ENCODE peak calls at places on chromosomes 12 and 14, in five cellular contexts. One of them, this sample, is unnamed.

GRCh38 chr14:74670726-74671125 is 42.2 kb downstream of the AREL1 start:
- DNase-seq in CD4-positive, alpha-beta T cell: no peak
- DNase-seq in progenitor cell of endocrine pancreas: no peak
- DNase-seq in lower leg skin: no peak
- DNase-seq in cardiac muscle cell: peak
- DNase-seq in this sample: no peak

GRCh38 chr14:85172290-85172689 is 357.7 kb upstream of the FLRT2 start:
- DNase-seq in CD4-positive, alpha-beta T cell: no peak
- DNase-seq in cardiac muscle cell: no peak
- DNase-seq in lower leg skin: no peak
- DNase-seq in progenitor cell of endocrine pancreas: no peak
- DNase-seq in this sample: no peak

GRCh38 chr12:23887055-23887835 is 62.2 kb downstream of the SOX5 start:
- DNase-seq in CD4-positive, alpha-beta T cell: no peak
- DNase-seq in cardiac muscle cell: peak
- DNase-seq in progenitor cell of endocrine pancreas: no peak
- DNase-seq in lower leg skin: no peak
- DNase-seq in this sample: no peak

GRCh38 chr14:92549853-92550244 is 36.3 kb downstream of the RIN3 start:
- DNase-seq in cardiac muscle cell: peak
- DNase-seq in CD4-positive, alpha-beta T cell: no peak
- DNase-seq in progenitor cell of endocrine pancreas: no peak
- DNase-seq in lower leg skin: peak
- DNase-seq in this sample: no peak

GRCh38 chr12:31280183-31280582 is 45.8 kb downstream of the SINHCAF start:
- DNase-seq in progenitor cell of endocrine pancreas: no peak
- DNase-seq in lower leg skin: no peak
- DNase-seq in cardiac muscle cell: no peak
- DNase-seq in CD4-positive, alpha-beta T cell: no peak
- DNase-seq in this sample: no peak

GRCh38 chr12:4037747-4038312 is 164.6 kb upstream of the PARP11 start:
- DNase-seq in progenitor cell of endocrine pancreas: no peak
- DNase-seq in CD4-positive, alpha-beta T cell: no peak
- DNase-seq in cardiac muscle cell: peak
- DNase-seq in lower leg skin: no peak
- DNase-seq in this sample: no peak

GRCh38 chr12:127284870-127285431 is 982.0 kb upstream of the TMEM132C start:
- DNase-seq in progenitor cell of endocrine pancreas: no peak
- DNase-seq in lower leg skin: peak
- DNase-seq in CD4-positive, alpha-beta T cell: no peak
- DNase-seq in cardiac muscle cell: peak
- DNase-seq in this sample: no peak

GRCh38 chr14:36773136-36773540 is 111.5 kb downstream of the PAX9 start:
- DNase-seq in lower leg skin: no peak
- DNase-seq in CD4-positive, alpha-beta T cell: no peak
- DNase-seq in cardiac muscle cell: no peak
- DNase-seq in progenitor cell of endocrine pancreas: no peak
- DNase-seq in this sample: no peak

GRCh38 chr14:64725879-64726584 is 21.8 kb downstream of the PLEKHG3 start:
- DNase-seq in lower leg skin: peak
- DNase-seq in progenitor cell of endocrine pancreas: no peak
- DNase-seq in CD4-positive, alpha-beta T cell: no peak
- DNase-seq in cardiac muscle cell: no peak
- DNase-seq in this sample: no peak
- TF ChIP-seq CTCF in lower leg skin: no peak
- TF ChIP-seq CTCF in progenitor cell of endocrine pancreas: no peak
- TF ChIP-seq CTCF in CD4-positive, alpha-beta T cell: no peak
- TF ChIP-seq CTCF in cardiac muscle cell: no peak
- TF ChIP-seq CTCF in this sample: no peak

GRCh38 chr14:68677901-68678300 is 115.0 kb downstream of the ZFP36L1 start:
- DNase-seq in lower leg skin: no peak
- DNase-seq in cardiac muscle cell: no peak
- DNase-seq in progenitor cell of endocrine pancreas: no peak
- DNase-seq in CD4-positive, alpha-beta T cell: no peak
- DNase-seq in this sample: no peak

GRCh38 chr14:68677476-68677875 is 115.4 kb downstream of the ZFP36L1 start:
- DNase-seq in progenitor cell of endocrine pancreas: no peak
- DNase-seq in cardiac muscle cell: no peak
- DNase-seq in lower leg skin: no peak
- DNase-seq in CD4-positive, alpha-beta T cell: no peak
- DNase-seq in this sample: no peak

GRCh38 chr14:68674538-68675232 is 118.2 kb downstream of the ZFP36L1 start:
- DNase-seq in cardiac muscle cell: no peak
- DNase-seq in progenitor cell of endocrine pancreas: no peak
- DNase-seq in CD4-positive, alpha-beta T cell: no peak
- DNase-seq in lower leg skin: no peak
- DNase-seq in this sample: no peak

GRCh38 chr14:68675233-68675577 is 117.7 kb downstream of the ZFP36L1 start:
- DNase-seq in lower leg skin: no peak
- DNase-seq in CD4-positive, alpha-beta T cell: no peak
- DNase-seq in cardiac muscle cell: no peak
- DNase-seq in progenitor cell of endocrine pancreas: no peak
- DNase-seq in this sample: no peak

DNA sequence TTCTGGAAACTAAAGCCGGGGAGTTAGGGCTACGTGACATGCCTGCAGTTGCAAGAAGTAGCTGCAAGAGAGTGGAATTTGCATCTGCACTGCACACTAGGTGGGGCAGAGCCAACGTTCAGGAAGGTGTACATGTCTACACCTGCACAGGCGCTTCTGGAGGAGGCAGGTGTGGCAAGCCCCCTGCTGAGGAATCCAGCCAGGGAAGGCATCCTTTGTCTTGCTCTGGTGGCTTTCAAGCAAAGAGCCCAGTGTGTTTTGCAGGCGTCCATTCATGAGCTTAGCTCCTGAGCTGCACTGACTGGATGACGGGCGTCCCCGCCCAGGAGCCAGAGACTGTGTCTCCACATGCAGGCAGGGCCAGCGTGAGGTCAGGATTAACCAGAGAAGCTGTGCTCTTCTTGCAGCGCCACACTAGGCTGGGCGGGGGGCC is 116.3 kb downstream of the ZFP36L1 start:
- DNase-seq in progenitor cell of endocrine pancreas: no peak
- DNase-seq in CD4-positive, alpha-beta T cell: no peak
- DNase-seq in lower leg skin: no peak
- DNase-seq in cardiac muscle cell: no peak
- DNase-seq in this sample: no peak
- TF ChIP-seq CTCF in progenitor cell of endocrine pancreas: no peak
- TF ChIP-seq CTCF in CD4-positive, alpha-beta T cell: no peak
- TF ChIP-seq CTCF in lower leg skin: no peak
- TF ChIP-seq CTCF in cardiac muscle cell: no peak
- TF ChIP-seq CTCF in this sample: no peak

GRCh38 chr12:152440-152839 is 61.5 kb downstream of the SLC6A12 start:
- DNase-seq in cardiac muscle cell: peak
- DNase-seq in CD4-positive, alpha-beta T cell: no peak
- DNase-seq in lower leg skin: no peak
- DNase-seq in progenitor cell of endocrine pancreas: no peak
- DNase-seq in this sample: no peak

GRCh38 chr12:154058-154457 is 59.9 kb downstream of the SLC6A12 start:
- DNase-seq in CD4-positive, alpha-beta T cell: no peak
- DNase-seq in progenitor cell of endocrine pancreas: no peak
- DNase-seq in lower leg skin: no peak
- DNase-seq in cardiac muscle cell: no peak
- DNase-seq in this sample: no peak

GRCh38 chr12:151579-151978 is 62.4 kb downstream of the SLC6A12 start:
- DNase-seq in lower leg skin: no peak
- DNase-seq in cardiac muscle cell: no peak
- DNase-seq in progenitor cell of endocrine pancreas: no peak
- DNase-seq in CD4-positive, alpha-beta T cell: no peak
- DNase-seq in this sample: no peak

GRCh38 chr12:155006-155405 is 59.0 kb downstream of the SLC6A12 start:
- DNase-seq in lower leg skin: no peak
- DNase-seq in progenitor cell of endocrine pancreas: no peak
- DNase-seq in CD4-positive, alpha-beta T cell: no peak
- DNase-seq in cardiac muscle cell: no peak
- DNase-seq in this sample: no peak

GRCh38 chr12:153080-153746 is 60.7 kb downstream of the SLC6A12 start:
- DNase-seq in cardiac muscle cell: peak
- DNase-seq in CD4-positive, alpha-beta T cell: peak
- DNase-seq in progenitor cell of endocrine pancreas: peak
- DNase-seq in lower leg skin: no peak
- DNase-seq in this sample: peak
- TF ChIP-seq CTCF in cardiac muscle cell: peak
- TF ChIP-seq CTCF in CD4-positive, alpha-beta T cell: peak
- TF ChIP-seq CTCF in progenitor cell of endocrine pancreas: peak
- TF ChIP-seq CTCF in lower leg skin: no peak
- TF ChIP-seq CTCF in this sample: peak

GRCh38 chr12:125065753-125066570 is 727 bp downstream of the AACS start:
- DNase-seq in lower leg skin: no peak
- DNase-seq in CD4-positive, alpha-beta T cell: no peak
- DNase-seq in progenitor cell of endocrine pancreas: no peak
- DNase-seq in cardiac muscle cell: no peak
- DNase-seq in this sample: no peak
- TF ChIP-seq CTCF in lower leg skin: no peak
- TF ChIP-seq CTCF in CD4-positive, alpha-beta T cell: no peak
- TF ChIP-seq CTCF in progenitor cell of endocrine pancreas: no peak
- TF ChIP-seq CTCF in cardiac muscle cell: no peak
- TF ChIP-seq CTCF in this sample: no peak

GRCh38 chr12:28239918-28240317 is 49.7 kb downstream of the CCDC91 start:
- DNase-seq in CD4-positive, alpha-beta T cell: no peak
- DNase-seq in progenitor cell of endocrine pancreas: no peak
- DNase-seq in lower leg skin: no peak
- DNase-seq in cardiac muscle cell: no peak
- DNase-seq in this sample: no peak

GRCh38 chr12:28235985-28236384 is 45.7 kb downstream of the CCDC91 start:
- DNase-seq in CD4-positive, alpha-beta T cell: no peak
- DNase-seq in lower leg skin: no peak
- DNase-seq in cardiac muscle cell: no peak
- DNase-seq in progenitor cell of endocrine pancreas: no peak
- DNase-seq in this sample: no peak

GRCh38 chr12:28235017-28235416 is 44.8 kb downstream of the CCDC91 start:
- DNase-seq in progenitor cell of endocrine pancreas: no peak
- DNase-seq in lower leg skin: no peak
- DNase-seq in cardiac muscle cell: no peak
- DNase-seq in CD4-positive, alpha-beta T cell: no peak
- DNase-seq in this sample: no peak

GRCh38 chr12:28240853-28241252 is 50.6 kb downstream of the CCDC91 start:
- DNase-seq in cardiac muscle cell: no peak
- DNase-seq in progenitor cell of endocrine pancreas: no peak
- DNase-seq in CD4-positive, alpha-beta T cell: no peak
- DNase-seq in lower leg skin: no peak
- DNase-seq in this sample: no peak

GRCh38 chr12:28237423-28237822 is 47.2 kb downstream of the CCDC91 start:
- DNase-seq in cardiac muscle cell: no peak
- DNase-seq in CD4-positive, alpha-beta T cell: no peak
- DNase-seq in lower leg skin: no peak
- DNase-seq in progenitor cell of endocrine pancreas: no peak
- DNase-seq in this sample: no peak
- TF ChIP-seq CTCF in cardiac muscle cell: peak
- TF ChIP-seq CTCF in CD4-positive, alpha-beta T cell: no peak
- TF ChIP-seq CTCF in lower leg skin: no peak
- TF ChIP-seq CTCF in progenitor cell of endocrine pancreas: peak
- TF ChIP-seq CTCF in this sample: no peak

GRCh38 chr12:89490922-89491321 is 33.7 kb downstream of the GALNT4 start:
- DNase-seq in CD4-positive, alpha-beta T cell: no peak
- DNase-seq in cardiac muscle cell: no peak
- DNase-seq in progenitor cell of endocrine pancreas: no peak
- DNase-seq in lower leg skin: no peak
- DNase-seq in this sample: no peak
- TF ChIP-seq CTCF in CD4-positive, alpha-beta T cell: no peak
- TF ChIP-seq CTCF in cardiac muscle cell: no peak
- TF ChIP-seq CTCF in progenitor cell of endocrine pancreas: no peak
- TF ChIP-seq CTCF in lower leg skin: no peak
- TF ChIP-seq CTCF in this sample: no peak

DNA sequence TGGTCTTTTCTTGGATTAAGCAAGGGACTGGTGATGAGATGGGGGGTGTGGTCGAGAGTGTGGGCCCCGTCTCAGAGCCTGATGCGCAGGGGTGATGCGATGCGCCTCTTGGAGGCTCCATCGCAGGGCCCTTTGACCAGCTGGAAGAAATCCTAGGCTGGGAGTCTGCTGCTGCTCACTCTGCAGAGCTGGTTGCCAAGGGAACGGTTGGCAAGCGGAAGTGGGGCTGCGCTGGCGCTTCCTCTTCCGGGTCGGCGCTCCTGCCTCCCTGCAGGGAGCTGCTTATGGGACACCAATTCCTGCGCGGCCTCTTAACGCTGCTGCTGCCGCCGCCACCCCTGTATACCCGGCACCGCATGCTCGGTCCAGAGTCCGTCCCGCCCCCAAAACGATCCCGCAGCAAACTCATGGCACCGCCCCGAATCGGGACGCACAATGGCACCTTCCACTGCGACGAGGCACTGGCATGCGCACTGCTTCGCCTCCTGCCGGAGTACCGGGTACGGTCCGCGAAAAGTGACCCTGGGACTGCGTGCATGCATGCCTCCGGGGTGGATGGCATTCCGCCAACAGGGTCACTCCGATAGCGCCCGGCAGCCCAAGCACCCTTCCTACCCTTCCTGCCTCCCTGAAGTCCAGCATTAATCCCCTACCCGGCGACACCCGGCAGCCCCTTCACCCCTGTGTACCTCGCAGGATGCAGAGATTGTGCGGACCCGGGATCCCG is at the start of gene MYG1:
- DNase-seq in CD4-positive, alpha-beta T cell: peak
- DNase-seq in progenitor cell of endocrine pancreas: peak
- DNase-seq in lower leg skin: peak
- DNase-seq in cardiac muscle cell: peak
- DNase-seq in this sample: peak
- TF ChIP-seq CTCF in CD4-positive, alpha-beta T cell: no peak
- TF ChIP-seq CTCF in progenitor cell of endocrine pancreas: peak
- TF ChIP-seq CTCF in lower leg skin: no peak
- TF ChIP-seq CTCF in cardiac muscle cell: peak
- TF ChIP-seq CTCF in this sample: no peak

GRCh38 chr12:98419101-98419794 is 96.1 kb upstream of the TMPO start:
- DNase-seq in CD4-positive, alpha-beta T cell: no peak
- DNase-seq in cardiac muscle cell: peak
- DNase-seq in progenitor cell of endocrine pancreas: no peak
- DNase-seq in lower leg skin: no peak
- DNase-seq in this sample: no peak

GRCh38 chr12:98419795-98420402 is 95.5 kb upstream of the TMPO start:
- DNase-seq in lower leg skin: no peak
- DNase-seq in cardiac muscle cell: no peak
- DNase-seq in CD4-positive, alpha-beta T cell: no peak
- DNase-seq in progenitor cell of endocrine pancreas: no peak
- DNase-seq in this sample: peak

GRCh38 chr12:98418357-98419075 is 96.9 kb upstream of the TMPO start:
- DNase-seq in progenitor cell of endocrine pancreas: no peak
- DNase-seq in lower leg skin: peak
- DNase-seq in CD4-positive, alpha-beta T cell: no peak
- DNase-seq in cardiac muscle cell: peak
- DNase-seq in this sample: peak

GRCh38 chr12:98417303-98417702 is 98.1 kb upstream of the TMPO start:
- DNase-seq in CD4-positive, alpha-beta T cell: no peak
- DNase-seq in progenitor cell of endocrine pancreas: no peak
- DNase-seq in cardiac muscle cell: peak
- DNase-seq in lower leg skin: no peak
- DNase-seq in this sample: no peak

DNA sequence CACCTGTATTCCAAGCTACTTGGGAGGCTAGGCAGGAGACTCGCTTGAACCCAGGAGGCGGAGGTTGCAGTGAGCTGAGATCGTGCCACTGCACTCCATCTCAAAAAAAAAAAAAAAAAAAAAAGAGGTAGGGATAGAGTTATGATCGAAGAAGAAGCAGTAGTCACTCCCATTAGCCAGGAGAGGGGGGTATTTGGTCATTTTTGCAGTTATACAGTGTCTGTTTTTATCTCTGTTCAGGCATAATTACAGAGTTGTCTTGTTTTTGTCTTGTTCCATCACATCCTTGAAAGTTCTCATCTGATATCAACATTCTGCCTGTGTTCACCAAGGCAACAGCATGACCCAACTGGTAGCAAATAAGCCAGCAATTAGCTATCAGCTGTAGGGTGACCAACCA is 98.5 kb upstream of the TMPO start:
- DNase-seq in CD4-positive, alpha-beta T cell: no peak
- DNase-seq in progenitor cell of endocrine pancreas: no peak
- DNase-seq in lower leg skin: no peak
- DNase-seq in cardiac muscle cell: peak
- DNase-seq in this sample: no peak
- TF ChIP-seq CTCF in CD4-positive, alpha-beta T cell: no peak
- TF ChIP-seq CTCF in progenitor cell of endocrine pancreas: peak
- TF ChIP-seq CTCF in lower leg skin: no peak
- TF ChIP-seq CTCF in cardiac muscle cell: peak
- TF ChIP-seq CTCF in this sample: no peak

This sample was measured in mesothelial cell of epicardium.